ENCODE peak calls at places on chromosomes 5 and 9, in ten cellular contexts. W is NCI-H1092; I is RCC 7860; H is substantia nigra; V is mucosa of gallbladder; X is NCI-H1694; F is GM20000; G is stimulated activated CD4-positive, alpha-beta T cell treated with anti-CD3 and anti-CD28 coated beads, Interleukin-4, amount 100 ng/mL, for 1 hour; P is NCI-H510A; J is lung microvascular endothelial cell. R is an unnamed sample.

GRCh38 chr5:79318935-79319614 is 83.1 kb downstream of the JMY start:
- DNase-seq in W (no peak), I (peak; percentile 35), H (no peak), V (no peak), X (no peak), F (no peak), G (no peak), P (no peak), J (peak; percentile 52), R (peak; percentile 60)

GRCh38 chr5:63726491-63726890 is 235.8 kb downstream of the HTR1A start:
- DNase-seq in W (no peak), I (no peak), H (no peak), V (no peak), X (no peak), F (no peak), G (no peak), P (no peak), J (no peak), R (no peak)

GRCh38 chr9:116298992-116299391 is 145.4 kb downstream of the PAPPA start:
- DNase-seq in W (no peak), I (no peak), H (peak; percentile 2), V (no peak), X (no peak), F (no peak), G (no peak), P (no peak), J (no peak), R (no peak)

GRCh38 chr5:78841767-78842166 is 143.3 kb downstream of the ARSB start:
- DNase-seq in W (no peak), I (no peak), H (no peak), V (no peak), X (no peak), F (no peak), G (no peak), P (no peak), J (peak; percentile 55), R (no peak)

GRCh38 chr9:89606567-89607311 is 1.9 kb downstream of the GADD45G start:
- DNase-seq in W (no peak), I (peak; percentile 60), H (peak; percentile 38), V (peak; percentile 56), X (no peak), F (no peak), G (peak; percentile 41), P (no peak), J (peak; percentile 26), R (no peak)

GRCh38 chr5:171413153-171413910 is 6.1 kb upstream of the FGF18 start:
- DNase-seq in W (no peak), I (no peak), H (no peak), V (no peak), X (no peak), F (no peak), G (no peak), P (no peak), J (no peak), R (no peak)

GRCh38 chr9:127968046-127968445 is 12.7 kb downstream of the EEIG1 start:
- DNase-seq in W (no peak), I (peak; percentile 62), H (no peak), V (no peak), X (no peak), F (no peak), G (peak; percentile 60), P (no peak), J (peak; percentile 44), R (no peak)

GRCh38 chr5:78903936-78904335 is 81.2 kb downstream of the ARSB start:
- DNase-seq in W (no peak), I (no peak), H (no peak), V (no peak), X (no peak), F (no peak), G (no peak), P (no peak), J (peak; percentile 43), R (no peak)

GRCh38 chr5:54608423-54609085 is 91.0 kb downstream of the SNX18 start:
- DNase-seq in W (no peak), I (no peak), H (no peak), V (no peak), X (no peak), F (no peak), G (no peak), P (no peak), J (no peak), R (no peak)

GRCh38 chr5:72517961-72518690 is 10.9 kb upstream of the ZNF366 start:
- DNase-seq in W (no peak), I (no peak), H (no peak), V (peak; percentile 33), X (no peak), F (peak; percentile 28), G (no peak), P (no peak), J (peak; percentile 32), R (no peak)

GRCh38 chr5:40828690-40829661 is 6.0 kb downstream of the RPL37 start:
- DNase-seq in W (no peak), I (no peak), H (no peak), V (no peak), X (no peak), F (no peak), G (no peak), P (no peak), J (no peak), R (no peak)

R was measured in AG09319.